ENCODE peak calls at places on chromosomes 5 and 9, in eight cellular contexts. K is colonic mucosa, U is body of pancreas, M is IMR-90, N is cardiac fibroblast, B is sigmoid colon, F is HCT116, A is brain microvascular endothelial cell. I is an unnamed sample.

GRCh38 chr5:137073192-137073591 is 425.9 kb downstream of the SPOCK1 start:
- DNase-seq in K (no peak), U (no peak), M (peak), N (peak), B (no peak), F (no peak), A (no peak), I (no peak)

GRCh38 chr9:86324308-86324707 is 29.9 kb downstream of the TUT7 start:
- DNase-seq in K (no peak), U (no peak), M (peak), N (peak), B (no peak), F (no peak), A (no peak), I (no peak)

GRCh38 chr9:95772320-95773060 is 103.0 kb upstream of the ERCC6L2 start:
- DNase-seq in K (peak), U (peak), M (peak), N (peak), B (peak), F (no peak), A (no peak), I (no peak)

GRCh38 chr9:32584784-32585183 is 11.8 kb upstream of the NDUFB6 start:
- DNase-seq in K (no peak), U (no peak), M (peak), N (no peak), B (no peak), F (no peak), A (no peak), I (no peak)

GRCh38 chr5:7941692-7942091 is 72.7 kb downstream of the MTRR start:
- DNase-seq in K (no peak), U (no peak), M (no peak), N (no peak), B (no peak), F (no peak), A (no peak), I (no peak)

GRCh38 chr5:135245521-135246499 is 153.2 kb downstream of the MACROH2A1 start:
- DNase-seq in K (peak), U (no peak), M (peak), N (peak), B (peak), F (no peak), A (peak), I (no peak)

GRCh38 chr5:72178910-72179815 is 71.9 kb downstream of the MAP1B start:
- DNase-seq in K (peak), U (peak), M (peak), N (peak), B (peak), F (peak), A (peak), I (peak)

GRCh38 chr5:87069974-87070608 is 197.6 kb upstream of the RASA1 start:
- DNase-seq in K (peak), U (peak), M (peak), N (peak), B (no peak), F (peak), A (peak), I (peak)

GRCh38 chr9:2923810-2924768 is 80.2 kb upstream of the PUM3 start:
- DNase-seq in K (no peak), U (no peak), M (no peak), N (no peak), B (no peak), F (no peak), A (no peak), I (no peak)

GRCh38 chr9:82333671-82334070 is 345.1 kb downstream of the SPATA31D1 start:
- DNase-seq in K (no peak), U (no peak), M (peak), N (no peak), B (no peak), F (no peak), A (no peak), I (no peak)

GRCh38 chr5:465591-466403 is 22.8 kb downstream of the EXOC3 start:
- DNase-seq in K (no peak), U (no peak), M (no peak), N (no peak), B (peak), F (no peak), A (no peak), I (no peak)

GRCh38 chr5:147822686-147823491 is 8.6 kb downstream of the SPINK1 start:
- DNase-seq in K (peak), U (peak), M (peak), N (peak), B (peak), F (peak), A (peak), I (peak)

GRCh38 chr9:20030221-20030620 is 241.4 kb upstream of the SLC24A2 start:
- DNase-seq in K (no peak), U (no peak), M (no peak), N (no peak), B (no peak), F (no peak), A (no peak), I (no peak)

GRCh38 chr5:68423154-68423811 is 207.7 kb downstream of the PIK3R1 start:
- DNase-seq in K (peak), U (no peak), M (no peak), N (no peak), B (no peak), F (no peak), A (no peak), I (no peak)

GRCh38 chr5:133564921-133565565 is 47.3 kb downstream of the FSTL4 start:
- DNase-seq in K (no peak), U (no peak), M (no peak), N (no peak), B (no peak), F (no peak), A (no peak), I (no peak)

GRCh38 chr5:177403194-177403825 is 2.8 kb upstream of the PFN3 start:
- DNase-seq in K (no peak), U (no peak), M (peak), N (no peak), B (no peak), F (no peak), A (no peak), I (no peak)

GRCh38 chr5:123755587-123756324 is 243.8 kb downstream of the CSNK1G3 start:
- DNase-seq in K (no peak), U (no peak), M (peak), N (peak), B (no peak), F (no peak), A (peak), I (no peak)

GRCh38 chr5:108521841-108522506 is 140.1 kb upstream of the FBXL17 start:
- DNase-seq in K (peak), U (peak), M (peak), N (peak), B (no peak), F (peak), A (peak), I (peak)

GRCh38 chr9:70291446-70291845 is 32.7 kb downstream of the SMC5 start:
- DNase-seq in K (no peak), U (no peak), M (peak), N (peak), B (no peak), F (no peak), A (no peak), I (no peak)

GRCh38 chr5:74294231-74294705 is 346.3 kb downstream of the ENC1 start:
- DNase-seq in K (no peak), U (peak), M (no peak), N (no peak), B (no peak), F (no peak), A (no peak), I (no peak)

GRCh38 chr5:175254155-175254554 is 189.8 kb downstream of the DRD1 start:
- DNase-seq in K (no peak), U (peak), M (peak), N (peak), B (no peak), F (no peak), A (peak), I (no peak)

GRCh38 chr5:173498286-173498685 is 118.2 kb downstream of the BOD1 start:
- DNase-seq in K (no peak), U (peak), M (peak), N (peak), B (no peak), F (no peak), A (peak), I (peak)

GRCh38 chr9:82423700-82424099 is 435.1 kb downstream of the SPATA31D1 start:
- DNase-seq in K (peak), U (no peak), M (no peak), N (no peak), B (no peak), F (no peak), A (no peak), I (no peak)

GRCh38 chr5:127999909-128000308 is 83.7 kb upstream of the SLC12A2 start:
- DNase-seq in K (no peak), U (no peak), M (no peak), N (no peak), B (no peak), F (no peak), A (no peak), I (no peak)
- TF ChIP-seq CTCF in K (no peak), U (no peak), M (no peak), N (no peak), B (no peak), F (no peak), A (no peak), I (no peak)

GRCh38 chr5:179533907-179534306 is 16.4 kb upstream of the RUFY1 start:
- DNase-seq in K (no peak), U (no peak), M (no peak), N (no peak), B (no peak), F (no peak), A (no peak), I (no peak)
- H3K4me3 ChIP-seq in K (no peak), U (no peak), M (no peak), N (no peak), B (no peak), F (no peak), A (no peak), I (no peak)

GRCh38 chr5:150057996-150058395 is 28.4 kb downstream of the CSF1R start:
- DNase-seq in K (no peak), U (no peak), M (peak), N (no peak), B (peak), F (no peak), A (no peak), I (peak)
- TF ChIP-seq CTCF in K (no peak), U (no peak), M (no peak), N (no peak), B (no peak), F (no peak), A (no peak), I (no peak)

GRCh38 chr9:127976498-127976897 is 4.3 kb downstream of the EEIG1 start:
- DNase-seq in K (peak), U (peak), M (no peak), N (no peak), B (no peak), F (no peak), A (no peak), I (no peak)

GRCh38 chr9:127976943-127977871 is 3.6 kb downstream of the EEIG1 start:
- DNase-seq in K (peak), U (no peak), M (no peak), N (no peak), B (no peak), F (no peak), A (no peak), I (no peak)

GRCh38 chr9:127979333-127980055 is 1.3 kb downstream of the EEIG1 start:
- DNase-seq in K (peak), U (no peak), M (peak), N (peak), B (peak), F (no peak), A (no peak), I (no peak)

GRCh38 chr9:127979015-127979332 is 1.8 kb downstream of the EEIG1 start:
- DNase-seq in K (no peak), U (no peak), M (no peak), N (no peak), B (no peak), F (no peak), A (no peak), I (no peak)

DNA sequence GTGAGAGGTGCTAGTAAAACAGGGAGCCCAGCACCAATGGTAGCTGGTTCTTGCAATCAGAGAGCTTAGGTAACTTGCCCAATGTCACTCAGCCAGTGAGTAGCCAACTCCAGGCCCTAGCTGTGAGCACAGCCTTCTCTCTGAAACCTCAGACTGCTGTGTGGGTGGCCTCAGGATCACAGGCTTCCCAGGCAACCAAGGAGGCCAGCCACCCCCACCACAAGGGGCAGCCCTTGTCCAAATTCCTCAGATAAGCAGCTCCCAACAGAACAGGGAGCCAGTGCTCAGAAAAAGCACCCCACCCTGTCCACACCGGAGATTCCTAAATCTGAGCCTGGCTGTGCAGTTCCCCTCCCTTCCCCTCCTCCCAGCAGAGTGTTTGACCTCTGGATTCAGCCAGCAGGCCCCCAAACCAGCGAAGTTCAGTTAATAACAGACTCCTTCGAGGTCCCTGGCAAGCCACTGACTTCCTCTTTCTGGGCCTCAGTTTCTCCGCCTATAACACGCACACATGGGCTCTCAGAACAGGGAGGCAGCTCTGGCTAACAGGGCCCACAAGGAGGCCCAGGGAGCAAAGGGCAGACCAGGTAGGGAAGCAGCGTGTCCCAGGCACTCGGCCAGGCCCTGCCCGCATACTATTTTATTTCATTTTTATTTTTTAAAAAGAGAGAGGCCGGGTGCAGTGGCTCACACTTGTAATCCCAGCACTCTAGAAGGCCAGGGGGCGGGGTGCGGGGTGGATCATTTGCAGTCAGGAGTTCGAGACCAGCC is 2.7 kb downstream of the EEIG1 start:
- DNase-seq in K (peak), U (peak), M (peak), N (peak), B (peak), F (no peak), A (peak), I (no peak)
- H3K4me3 ChIP-seq in K (peak), U (peak), M (peak), N (peak), B (peak), F (peak), A (no peak), I (peak)

DNA sequence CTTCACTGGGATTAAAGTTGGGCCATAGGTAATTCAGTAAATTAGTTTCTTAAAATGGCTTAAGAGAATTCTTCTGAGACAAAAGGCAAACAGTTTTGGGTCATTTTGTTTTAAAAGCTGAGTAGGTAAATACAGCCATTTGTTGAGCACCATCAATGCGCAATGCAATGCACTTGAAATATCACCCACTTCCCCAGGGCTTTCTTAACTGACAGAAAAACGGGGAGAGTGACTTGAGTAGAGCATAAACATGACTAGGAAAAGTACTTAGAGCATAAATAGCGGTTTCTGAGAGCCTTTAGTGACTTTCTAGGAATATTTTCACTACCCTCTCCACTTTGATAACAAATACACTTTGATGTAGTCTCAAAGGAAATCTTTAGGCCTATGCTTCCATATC is 27.2 kb downstream of the MLANA start:
- DNase-seq in K (no peak), U (no peak), M (no peak), N (no peak), B (no peak), F (no peak), A (no peak), I (no peak)
- TF ChIP-seq CTCF in K (no peak), U (no peak), M (no peak), N (no peak), B (no peak), F (no peak), A (no peak), I (no peak)

DNA sequence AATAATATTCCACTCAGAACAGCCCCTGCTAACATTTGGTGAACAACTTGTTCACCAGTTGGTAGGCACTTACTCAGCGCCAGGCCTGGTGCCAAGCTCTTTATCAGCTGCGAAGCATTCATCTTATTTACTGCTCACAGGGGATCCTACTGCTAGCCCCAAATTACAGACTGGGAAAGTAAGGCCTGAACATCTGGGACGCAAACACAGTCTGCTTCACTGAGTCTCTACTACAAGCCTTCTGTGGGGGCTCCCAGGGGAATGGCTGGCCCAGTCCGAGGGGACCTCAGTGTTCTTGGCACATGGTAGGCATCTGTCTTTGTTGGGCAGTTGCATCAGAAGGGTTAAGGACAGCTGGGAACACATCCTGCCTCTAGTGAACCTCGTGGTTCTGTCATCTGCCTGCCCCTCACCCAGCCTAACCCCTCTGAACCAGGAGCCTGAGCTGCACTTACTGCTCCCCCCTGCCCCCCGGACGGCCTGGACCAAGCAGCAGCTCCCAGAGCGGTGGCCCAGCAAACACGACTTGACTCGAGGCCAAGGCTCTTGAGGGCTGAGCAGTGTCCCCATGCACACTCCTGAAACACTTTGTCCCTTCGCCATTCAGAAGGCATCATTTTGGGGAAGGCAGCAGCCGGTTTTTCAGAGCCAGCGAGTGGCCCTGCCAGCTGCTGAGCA is at the start of gene PHYHD1:
- DNase-seq in K (no peak), U (peak), M (peak), N (peak), B (peak), F (no peak), A (no peak), I (no peak)
- H3K4me3 ChIP-seq in K (no peak), U (peak), M (no peak), N (no peak), B (peak), F (no peak), A (no peak), I (peak)

GRCh38 chr5:10218658-10219057 is 31.0 kb downstream of the ATPSCKMT start:
- DNase-seq in K (no peak), U (no peak), M (no peak), N (no peak), B (no peak), F (no peak), A (no peak), I (no peak)

GRCh38 chr5:10216107-10216506 is 33.6 kb downstream of the ATPSCKMT start:
- DNase-seq in K (no peak), U (no peak), M (no peak), N (no peak), B (no peak), F (no peak), A (no peak), I (no peak)

GRCh38 chr5:10222326-10222725 is 27.4 kb downstream of the ATPSCKMT start:
- DNase-seq in K (no peak), U (no peak), M (peak), N (no peak), B (no peak), F (no peak), A (peak), I (no peak)

GRCh38 chr5:10219068-10219467 is 30.6 kb downstream of the ATPSCKMT start:
- DNase-seq in K (no peak), U (no peak), M (no peak), N (no peak), B (no peak), F (no peak), A (no peak), I (no peak)

DNA sequence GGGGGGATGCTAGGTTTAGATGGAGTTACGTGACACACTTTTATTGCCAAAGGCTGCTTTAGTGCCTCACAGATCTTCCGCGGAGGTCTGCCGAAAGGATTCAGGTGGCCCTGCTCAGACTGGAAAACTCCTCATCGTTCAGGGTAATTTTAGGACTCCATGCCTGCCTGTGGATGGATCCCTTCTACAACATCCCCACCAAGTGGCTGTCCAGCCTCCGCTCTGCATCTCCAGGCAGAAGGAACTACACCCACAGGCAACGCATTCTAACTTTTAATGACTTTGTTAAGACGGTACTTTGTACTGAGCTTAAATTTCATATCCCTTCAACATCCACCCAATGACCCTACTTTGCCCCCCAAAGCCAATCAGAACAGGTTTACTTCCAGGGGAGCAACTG is 29.4 kb downstream of the ATPSCKMT start:
- DNase-seq in K (no peak), U (no peak), M (no peak), N (no peak), B (no peak), F (no peak), A (no peak), I (no peak)
- TF ChIP-seq CTCF in K (no peak), U (no peak), M (peak), N (no peak), B (no peak), F (no peak), A (no peak), I (no peak)

GRCh38 chr5:115348175-115348574 is 51.7 kb upstream of the CCDC112 start:
- DNase-seq in K (no peak), U (no peak), M (no peak), N (no peak), B (no peak), F (no peak), A (no peak), I (no peak)

GRCh38 chr5:115350892-115351291 is 54.4 kb upstream of the CCDC112 start:
- DNase-seq in K (no peak), U (no peak), M (no peak), N (no peak), B (no peak), F (no peak), A (no peak), I (no peak)

GRCh38 chr5:115351356-115352195 is 55.1 kb upstream of the CCDC112 start:
- DNase-seq in K (no peak), U (no peak), M (peak), N (peak), B (no peak), F (no peak), A (peak), I (no peak)

GRCh38 chr5:115352571-115352970 is 56.1 kb upstream of the CCDC112 start:
- DNase-seq in K (no peak), U (no peak), M (no peak), N (no peak), B (no peak), F (no peak), A (no peak), I (no peak)

GRCh38 chr5:115349001-115349817 is 52.8 kb upstream of the CCDC112 start:
- DNase-seq in K (peak), U (peak), M (peak), N (peak), B (no peak), F (peak), A (peak), I (peak)
- H3K4me3 ChIP-seq in K (no peak), U (no peak), M (no peak), N (no peak), B (no peak), F (no peak), A (no peak), I (no peak)